ENCODE peak calls at places on chromosomes 13 and 19, in six cellular contexts. Q, Z, T, S, D and F are unnamed samples.
A peak's percentile ranks its signal among the peaks of the same experiment; 100 is the strongest.

GRCh38 chr19:37979547-37980082 is 72.6 kb downstream of the SIPA1L3 start:
- DNase-seq in Q (no peak), Z (no peak), T (no peak), S (no peak), D (no peak), F (no peak)

GRCh38 chr13:46687810-46688209 is 109.2 kb downstream of the ESD start:
- DNase-seq in Q (no peak), Z (no peak), T (peak; percentile 46), S (peak; percentile 12), D (peak; percentile 6), F (peak; percentile 63)

GRCh38 chr19:29858621-29859020 is 46.8 kb downstream of the CCNE1 start:
- DNase-seq in Q (no peak), Z (no peak), T (no peak), S (no peak), D (no peak), F (no peak)

GRCh38 chr19:33775731-33776487 is 20.8 kb upstream of the KCTD15 start:
- DNase-seq in Q (no peak), Z (no peak), T (no peak), S (no peak), D (no peak), F (no peak)

GRCh38 chr19:16969127-16969526 is 57.5 kb downstream of the CPAMD8 start:
- DNase-seq in Q (no peak), Z (no peak), T (peak; percentile 30), S (no peak), D (no peak), F (peak; percentile 32)

GRCh38 chr19:44607917-44608316 is 5.4 kb upstream of the IGSF23 start:
- DNase-seq in Q (no peak), Z (no peak), T (no peak), S (no peak), D (no peak), F (no peak)

GRCh38 chr13:41398494-41399190 is 58.7 kb upstream of the RGCC start:
- DNase-seq in Q (no peak), Z (no peak), T (no peak), S (no peak), D (no peak), F (no peak)

GRCh38 chr19:40365613-40366401 is 17.3 kb downstream of the PLD3 start:
- DNase-seq in Q (no peak), Z (peak; percentile 43), T (peak; percentile 28), S (no peak), D (peak; percentile 39), F (peak; percentile 76)

GRCh38 chr13:108269601-108270328 is at the start of gene TNFSF13B:
- DNase-seq in Q (peak; percentile 11), Z (peak; percentile 23), T (peak; percentile 46), S (peak; percentile 18), D (peak; percentile 53), F (peak; percentile 63)

GRCh38 chr19:38686530-38686888 is 39.1 kb downstream of the ACTN4 start:
- DNase-seq in Q (no peak), Z (no peak), T (no peak), S (no peak), D (peak; percentile 50), F (no peak)

GRCh38 chr13:44311011-44311481 is 62.6 kb upstream of the SERP2 start:
- DNase-seq in Q (no peak), Z (no peak), T (peak; percentile 84), S (no peak), D (no peak), F (peak; percentile 63)

GRCh38 chr13:109744512-109745051 is 41.8 kb downstream of the IRS2 start:
- DNase-seq in Q (no peak), Z (no peak), T (peak; percentile 82), S (peak; percentile 87), D (no peak), F (peak; percentile 97)

GRCh38 chr13:51912091-51912490 is 50.3 kb downstream of the CCDC70 start:
- DNase-seq in Q (no peak), Z (peak; percentile 69), T (no peak), S (peak; percentile 64), D (no peak), F (no peak)

GRCh38 chr19:49335071-49335783 is at the start of gene CD37:
- DNase-seq in Q (peak; percentile 27), Z (no peak), T (no peak), S (no peak), D (peak; percentile 63), F (no peak)

GRCh38 chr13:85541476-85541875 is 257.7 kb downstream of the SLITRK6 start:
- DNase-seq in Q (no peak), Z (no peak), T (no peak), S (no peak), D (no peak), F (no peak)

GRCh38 chr13:27929868-27930267 is 10.1 kb downstream of the PDX1 start:
- DNase-seq in Q (no peak), Z (no peak), T (no peak), S (no peak), D (no peak), F (no peak)

GRCh38 chr19:44615529-44616247 is 2.3 kb downstream of the IGSF23 start:
- DNase-seq in Q (no peak), Z (no peak), T (no peak), S (no peak), D (no peak), F (no peak)

GRCh38 chr19:4684312-4685095 is 14.4 kb upstream of the MYDGF start:
- DNase-seq in Q (no peak), Z (no peak), T (no peak), S (no peak), D (no peak), F (no peak)

GRCh38 chr13:28489536-28489935 is 5.4 kb downstream of the FLT1 start:
- DNase-seq in Q (no peak), Z (no peak), T (no peak), S (no peak), D (no peak), F (peak; percentile 86)

GRCh38 chr19:3389876-3390361 is 23.5 kb downstream of the NFIC start:
- DNase-seq in Q (no peak), Z (no peak), T (peak; percentile 69), S (peak; percentile 79), D (no peak), F (peak; percentile 68)

GRCh38 chr13:68970532-68970931 is 1137.1 kb upstream of the ATXN8OS start:
- DNase-seq in Q (no peak), Z (no peak), T (no peak), S (no peak), D (no peak), F (no peak)